ENCODE peak calls at places on chromosomes 16 and 17, in five cellular contexts. C is adipocyte; Z is stimulated activated naive B cell treated with anti-CD40 and anti-IgM and Interleukin-4, amounts not matched to agents 10 μg/mL and 1 μg/mL and 100 μg/mL, for 72 hours; W is stomach; D is cardiac muscle cell. U is an unnamed sample.

GRCh38 chr17:73156166-73156840 is 8.5 kb upstream of the SSTR2 start:
- DNase-seq in C (peak; percentile 86), Z (peak; percentile 40), W (peak; percentile 83), D (peak; percentile 82), U (peak; percentile 65)

GRCh38 chr16:84434800-84435199 is 66.5 kb downstream of the ATP2C2 start:
- DNase-seq in C (no peak), Z (no peak), W (no peak), D (no peak), U (no peak)

GRCh38 chr16:59330030-59330670 is 596.0 kb upstream of the GOT2 start:
- DNase-seq in C (no peak), Z (no peak), W (no peak), D (no peak), U (no peak)

GRCh38 chr16:53736297-53736696 is 32.3 kb downstream of the FTO start:
- DNase-seq in C (no peak), Z (no peak), W (no peak), D (no peak), U (no peak)

GRCh38 chr17:37797206-37797605 is 52.3 kb upstream of the HNF1B start:
- DNase-seq in C (no peak), Z (no peak), W (no peak), D (peak; percentile 40), U (peak; percentile 21)

GRCh38 chr16:50403491-50403890 is 34.7 kb upstream of the BRD7 start:
- DNase-seq in C (no peak), Z (no peak), W (peak; percentile 67), D (no peak), U (no peak)

GRCh38 chr17:70320642-70321345 is 151.5 kb downstream of the KCNJ2 start:
- DNase-seq in C (no peak), Z (no peak), W (no peak), D (peak; percentile 94), U (peak; percentile 51)

GRCh38 chr17:7034955-7035590 is 742 bp upstream of the SLC16A13 start:
- DNase-seq in C (no peak), Z (no peak), W (no peak), D (no peak), U (no peak)

GRCh38 chr16:83517398-83517797 is 290.4 kb upstream of the HSBP1 start:
- DNase-seq in C (no peak), Z (no peak), W (no peak), D (no peak), U (no peak)

GRCh38 chr17:18280766-18281165 is 20.3 kb downstream of the MIEF2 start:
- DNase-seq in C (peak; percentile 29), Z (no peak), W (no peak), D (peak; percentile 14), U (no peak)

GRCh38 chr17:1289695-1290094 is 10.2 kb downstream of the TRARG1 start:
- DNase-seq in C (no peak), Z (no peak), W (no peak), D (no peak), U (no peak)

GRCh38 chr16:28067604-28068382 is 4.3 kb upstream of the GSG1L start:
- DNase-seq in C (peak; percentile 26), Z (no peak), W (no peak), D (peak; percentile 68), U (peak; percentile 73)

GRCh38 chr17:40021471-40021961 is 6.3 kb downstream of the CSF3 start:
- DNase-seq in C (peak; percentile 72), Z (no peak), W (no peak), D (peak; percentile 59), U (peak; percentile 42)

GRCh38 chr16:87860553-87861299 is 8.6 kb downstream of the SLC7A5 start:
- DNase-seq in C (peak; percentile 80), Z (no peak), W (no peak), D (peak; percentile 56), U (peak; percentile 52)

GRCh38 chr16:1454561-1454960 is 10.2 kb upstream of the CCDC154 start:
- DNase-seq in C (no peak), Z (no peak), W (no peak), D (no peak), U (no peak)

GRCh38 chr17:17140590-17140980 is 65.5 kb downstream of the PLD6 start:
- DNase-seq in C (peak; percentile 38), Z (no peak), W (no peak), D (peak; percentile 55), U (peak; percentile 52)

GRCh38 chr16:71722801-71723536 is 1.5 kb downstream of the PHLPP2 start:
- DNase-seq in C (peak; percentile 88), Z (peak; percentile 47), W (peak; percentile 59), D (peak; percentile 78), U (peak; percentile 52)

GRCh38 chr16:88339926-88340754 is 42.6 kb upstream of the ZNF469 start:
- DNase-seq in C (no peak), Z (no peak), W (no peak), D (no peak), U (no peak)